ENCODE peak calls at places on chromosomes 4 and X, in nine cellular contexts. N is activated CD4-positive, alpha-beta T cell treated with anti-CD3 and anti-CD28 coated beads, Interleukin-2, amount 50 U/mL, for 48 hours; A is hepatic stellate cell; J is effector memory CD8-positive, alpha-beta T cell; Z is AG20443; Y is NCI-H1417; W is smooth muscle cell of the brain vasculature; V is stimulated activated CD4-positive, alpha-beta T cell treated with anti-CD3 and anti-CD28 coated beads, TNF-alpha, amount 100 ng/mL, for 1 hour; Q is NCI-H2227 treated with DMSO at 0.1 percent for 48 hours. P is an unnamed sample.

GRCh38 chr4:127533028-127533700 is 99.6 kb upstream of the INTU start:
- DNase-seq in V (no peak), Y (no peak), J (no peak), N (no peak), Q (no peak), W (no peak), Z (no peak), A (no peak), P (no peak)

GRCh38 chr4:6748286-6748685 is 32.3 kb downstream of the BLOC1S4 start:
- DNase-seq in Y (no peak), Z (no peak), N (no peak), A (no peak), W (no peak), V (no peak), Q (no peak), J (no peak), P (no peak)

GRCh38 chr4:93897559-93897958 is 69.0 kb downstream of the ATOH1 start:
- DNase-seq in J (no peak), A (peak), N (no peak), Z (no peak), Q (no peak), Y (peak), V (no peak), W (peak), P (peak)

GRCh38 chrX:3712080-3712869 is 1.2 kb downstream of the PRKX start:
- DNase-seq in J (no peak), Q (no peak), N (peak), Y (no peak), V (no peak), Z (peak), A (no peak), W (no peak), P (peak)

GRCh38 chrX:19178402-19178801 is 56.1 kb upstream of the ADGRG2 start:
- DNase-seq in W (no peak), N (no peak), A (no peak), Z (no peak), Y (no peak), Q (no peak), V (no peak), J (no peak), P (no peak)

GRCh38 chr4:118264096-118264495 is 88.7 kb downstream of the PRSS12 start:
- DNase-seq in V (no peak), Y (no peak), A (no peak), Z (no peak), J (no peak), N (no peak), Q (no peak), W (no peak), P (no peak)

GRCh38 chrX:136272325-136272724 is 21.1 kb upstream of the MAP7D3 start:
- DNase-seq in J (no peak), N (no peak), V (no peak), A (no peak), Z (peak), W (no peak), Y (no peak), Q (no peak), P (peak)

GRCh38 chr4:8306511-8307021 is 37.0 kb downstream of the HTRA3 start:
- DNase-seq in Y (no peak), A (no peak), V (no peak), Q (no peak), N (no peak), Z (peak), J (no peak), W (no peak), P (peak)

GRCh38 chrX:2418000-2418399 is 82.8 kb downstream of the DHRSX start:
- DNase-seq in Q (no peak), Y (no peak), N (no peak), V (no peak), W (no peak), J (no peak), A (no peak), Z (no peak), P (no peak)

P was measured in GM23338.